ENCODE peak calls at places on chromosome 2, in six cellular contexts. B is GM13976, L is neural progenitor cell, T is heart left ventricle, H is IMR-90, X is mucosa of gallbladder. M is an unnamed sample.

GRCh38 chr2:74096061-74096460 is 51.7 kb downstream of the BOLA3 start:
- DNase-seq in B (no peak), H (no peak), X (no peak), T (no peak), L (no peak), M (no peak)

GRCh38 chr2:70140978-70141753 is 49.7 kb downstream of the C2orf42 start:
- DNase-seq in L (peak; percentile 59), X (peak; percentile 75), B (peak; percentile 76), T (peak; percentile 48), H (peak; percentile 53), M (peak; percentile 62)

GRCh38 chr2:172783091-172783898 is 47.6 kb downstream of the RAPGEF4 start:
- DNase-seq in T (no peak), B (no peak), X (no peak), L (peak; percentile 13), H (peak; percentile 94), M (peak; percentile 73)

GRCh38 chr2:202084265-202084664 is 11.2 kb downstream of the KIAA2012 start:
- DNase-seq in B (no peak), T (no peak), X (no peak), H (peak; percentile 15), L (peak; percentile 67), M (peak; percentile 11)

GRCh38 chr2:182763311-182763912 is 47.4 kb downstream of the DNAJC10 start:
- DNase-seq in L (peak; percentile 74), H (peak; percentile 43), B (no peak), X (no peak), T (no peak), M (peak; percentile 24)

GRCh38 chr2:70645733-70646420 is 92.3 kb upstream of the TGFA start:
- DNase-seq in T (no peak), H (no peak), B (no peak), L (peak; percentile 38), X (no peak), M (no peak)

GRCh38 chr2:138633049-138633448 is 131.5 kb downstream of the SPOPL start:
- DNase-seq in B (no peak), X (no peak), H (no peak), T (no peak), L (no peak), M (no peak)

GRCh38 chr2:219616550-219616949 is 10.9 kb upstream of the SLC4A3 start:
- DNase-seq in X (no peak), B (no peak), L (no peak), T (peak; percentile 78), H (no peak), M (no peak)

GRCh38 chr2:220356076-220356475 is 728.6 kb downstream of the SLC4A3 start:
- DNase-seq in B (no peak), T (no peak), H (peak; percentile 24), X (no peak), L (no peak), M (no peak)

GRCh38 chr2:59000796-59001195 is 759.7 kb upstream of the FANCL start:
- DNase-seq in X (no peak), B (no peak), H (no peak), T (no peak), L (no peak), M (no peak)

GRCh38 chr2:25524507-25524906 is 148.9 kb downstream of the DTNB start:
- DNase-seq in H (no peak), L (no peak), T (no peak), X (no peak), B (peak; percentile 38), M (no peak)

GRCh38 chr2:127153691-127154158 is 46.8 kb upstream of the BIN1 start:
- DNase-seq in T (no peak), H (peak; percentile 89), L (no peak), B (no peak), X (peak; percentile 54), M (no peak)

GRCh38 chr2:200705305-200705985 is 106.3 kb upstream of the BZW1 start:
- DNase-seq in H (peak; percentile 22), L (peak; percentile 67), T (peak; percentile 47), B (no peak), X (no peak), M (no peak)

GRCh38 chr2:88003074-88003755 is 13.1 kb downstream of the RNU2-63P start:
- DNase-seq in L (peak; percentile 53), X (no peak), B (no peak), H (no peak), T (no peak), M (peak; percentile 35)